ENCODE peak calls at places on chromosomes 5 and 9, in five cellular contexts. V is Calu3; B is left ventricle myocardium inferior; K is KBM-7; X is stimulated activated CD4-positive, alpha-beta T cell treated with anti-CD3 and anti-CD28 coated beads, Interleukin-1b, Interleukin-23, amount 100 ng/mL, for 4 hours. T is an unnamed sample.
A peak's percentile ranks its signal among the peaks of the same experiment; 100 is the strongest.

GRCh38 chr9:68704804-68705635 is at the start of gene PIP5K1B:
- DNase-seq in K (peak; percentile 86), B (peak; percentile 77), V (peak; percentile 76), X (peak; percentile 3), T (no peak)

GRCh38 chr9:136995772-136996308 is 528 bp downstream of the CLIC3 start:
- DNase-seq in X (no peak), B (no peak), V (no peak), K (no peak), T (no peak)

GRCh38 chr9:130835441-130836298 is 616 bp downstream of the ABL1 start:
- DNase-seq in X (peak; percentile 9), B (peak; percentile 53), K (no peak), V (peak; percentile 19), T (no peak)

GRCh38 chr5:181151146-181151545 is 3.8 kb downstream of the OR2V2 start:
- DNase-seq in X (no peak), V (no peak), B (no peak), K (no peak), T (no peak)

GRCh38 chr9:91001146-91001611 is 199.6 kb downstream of the SYK start:
- DNase-seq in K (no peak), B (no peak), X (no peak), V (peak; percentile 87), T (peak; percentile 72)

GRCh38 chr5:135127604-135128240 is 93.7 kb upstream of the PITX1 start:
- DNase-seq in V (peak; percentile 79), X (no peak), K (no peak), B (no peak), T (peak; percentile 81)

GRCh38 chr5:150649108-150649827 is 8.8 kb downstream of the SYNPO start:
- DNase-seq in B (peak; percentile 75), V (no peak), K (no peak), X (no peak), T (no peak)

GRCh38 chr9:122370869-122371467 is at the start of gene PTGS1:
- DNase-seq in V (peak; percentile 19), X (no peak), K (peak; percentile 55), B (peak; percentile 61), T (no peak)

GRCh38 chr5:54329731-54330709 is 19.6 kb upstream of the ARL15 start:
- DNase-seq in X (no peak), B (no peak), V (no peak), K (no peak), T (peak; percentile 99)

GRCh38 chr9:71796368-71796767 is 28.1 kb upstream of the CEMIP2 start:
- DNase-seq in V (no peak), K (no peak), B (no peak), X (no peak), T (no peak)

GRCh38 chr5:15571081-15571480 is 71.1 kb downstream of the FBXL7 start:
- DNase-seq in X (no peak), B (no peak), K (no peak), V (no peak), T (no peak)

GRCh38 chr9:131654857-131655577 is 84.9 kb downstream of the RAPGEF1 start:
- DNase-seq in X (no peak), K (no peak), B (no peak), V (no peak), T (no peak)

GRCh38 chr9:2179557-2179956 is 164.4 kb downstream of the SMARCA2 start:
- DNase-seq in X (no peak), K (no peak), V (no peak), B (no peak), T (no peak)

GRCh38 chr9:13804532-13804931 is 509.4 kb downstream of the NFIB start:
- DNase-seq in X (no peak), V (no peak), B (no peak), K (no peak), T (no peak)